ENCODE peak calls at places on chromosomes 12 and 14, in nine cellular contexts. Q is tibial nerve; I is stimulated activated CD8-positive, alpha-beta memory T cell treated with anti-CD3 and anti-CD28 coated beads, Interleukin-12 subunit alpha, Interleukin-12 subunit beta, amount 100 ng/mL, for 1 hour; P is activated T-cell treated with anti-CD3 and anti-CD28 coated beads for 1 hour; L is activated CD4-positive, alpha-beta T cell treated with anti-CD3 and anti-CD28 coated beads, Interleukin-2, amount 50 U/mL, for 48 hours; C is right cardiac atrium; B is SW480; Y is OCI-M1; O is naive B cell. G is an unnamed sample.
A peak's percentile ranks its signal among the peaks of the same experiment; 100 is the strongest.

GRCh38 chr12:32049956-32050355 is 56.7 kb upstream of the BICD1 start:
- DNase-seq in P (no peak), L (no peak), I (no peak), Y (no peak), Q (no peak), C (no peak), O (no peak), B (no peak), G (peak; percentile 13)

GRCh38 chr12:49912846-49913245 is 9.1 kb upstream of the FAIM2 start:
- DNase-seq in I (no peak), O (no peak), C (no peak), Y (no peak), B (no peak), Q (no peak), P (no peak), L (no peak), G (no peak)

GRCh38 chr12:128693115-128693514 is 130.6 kb downstream of the SLC15A4 start:
- DNase-seq in L (no peak), C (no peak), O (no peak), B (no peak), Y (no peak), I (no peak), Q (no peak), P (no peak), G (no peak)

GRCh38 chr12:90978117-90978770 is 23.3 kb upstream of the CCER1 start:
- DNase-seq in P (no peak), Y (peak; percentile 70), O (no peak), B (peak; percentile 59), C (no peak), I (no peak), L (no peak), Q (no peak), G (peak; percentile 77)

GRCh38 chr12:131751335-131751734 is 40.4 kb downstream of the SFSWAP start:
- DNase-seq in B (no peak), C (no peak), L (no peak), P (no peak), I (no peak), O (no peak), Q (no peak), Y (no peak), G (no peak)

GRCh38 chr12:118375348-118375747 is 1.0 kb upstream of the SUDS3 start:
- DNase-seq in Q (no peak), P (no peak), C (no peak), B (no peak), O (no peak), L (no peak), I (no peak), Y (no peak), G (no peak)

GRCh38 chr14:29039171-29039570 is 272.6 kb downstream of the FOXG1 start:
- DNase-seq in P (no peak), O (no peak), L (no peak), Y (no peak), I (no peak), C (no peak), B (no peak), Q (no peak), G (no peak)

GRCh38 chr12:28191018-28191595 is 851 bp downstream of the CCDC91 start:
- DNase-seq in B (peak; percentile 45), O (no peak), P (peak; percentile 6), C (no peak), Y (peak; percentile 82), Q (no peak), L (peak; percentile 31), I (no peak), G (no peak)

GRCh38 chr14:52080817-52081755 is 12.2 kb upstream of the NID2 start:
- DNase-seq in C (peak; percentile 31), O (no peak), L (no peak), P (no peak), I (no peak), Q (no peak), Y (peak; percentile 18), B (no peak), G (no peak)

GRCh38 chr12:116353958-116354357 is 76.5 kb upstream of the MED13L start:
- DNase-seq in L (no peak), C (no peak), Q (no peak), I (no peak), Y (no peak), B (no peak), O (no peak), P (no peak), G (no peak)

GRCh38 chr12:104023710-104024109 is 26.3 kb downstream of the GLT8D2 start:
- DNase-seq in Y (no peak), P (no peak), Q (no peak), L (no peak), O (no peak), I (no peak), C (no peak), B (no peak), G (no peak)

GRCh38 chr12:106645074-106645421 is 62.2 kb downstream of the RFX4 start:
- DNase-seq in O (no peak), Y (no peak), L (no peak), I (no peak), P (no peak), Q (peak; percentile 80), C (peak; percentile 65), B (no peak), G (peak; percentile 14)

GRCh38 chr12:49368240-49368600 is 958 bp downstream of the SPATS2 start:
- DNase-seq in P (no peak), I (no peak), C (no peak), L (no peak), Y (peak; percentile 60), B (no peak), O (no peak), Q (no peak), G (no peak)

GRCh38 chr12:24770851-24771250 is 178.1 kb downstream of the BCAT1 start:
- DNase-seq in O (no peak), C (no peak), B (no peak), L (no peak), Q (no peak), P (no peak), I (no peak), Y (no peak), G (no peak)

GRCh38 chr12:56157201-56158028 is 744 bp upstream of the MYL6 start:
- DNase-seq in Q (peak; percentile 66), C (peak; percentile 80), L (peak; percentile 60), P (peak; percentile 40), B (peak; percentile 94), I (peak; percentile 25), Y (peak; percentile 91), O (peak; percentile 84), G (peak; percentile 85)

GRCh38 chr14:94043111-94043755 is 17.1 kb downstream of the OTUB2 start:
- DNase-seq in I (no peak), L (no peak), B (no peak), O (no peak), Q (no peak), Y (no peak), P (no peak), C (peak; percentile 48), G (no peak)

GRCh38 chr12:53070901-53071492 is 8.2 kb downstream of the SPRYD3 start:
- DNase-seq in O (no peak), P (no peak), I (no peak), Q (no peak), B (no peak), C (peak; percentile 36), L (no peak), Y (no peak), G (no peak)

GRCh38 chr12:95224202-95225170 is 6.9 kb downstream of the VEZT start:
- DNase-seq in P (no peak), Q (no peak), O (no peak), L (no peak), Y (peak; percentile 35), C (no peak), I (no peak), B (no peak), G (no peak)

GRCh38 chr12:100656806-100657205 is 83.3 kb downstream of the GAS2L3 start:
- DNase-seq in Y (no peak), P (no peak), I (no peak), O (no peak), L (no peak), C (no peak), B (no peak), Q (no peak), G (no peak)

GRCh38 chr12:6688543-6688999 is 604 bp downstream of the ZNF384 start:
- DNase-seq in O (peak; percentile 51), I (peak; percentile 70), Q (no peak), P (no peak), B (no peak), C (peak; percentile 61), Y (no peak), L (peak; percentile 41), G (peak; percentile 61)

GRCh38 chr12:26117321-26117720 is 7.5 kb downstream of the BHLHE41 start:
- DNase-seq in P (no peak), Q (no peak), C (no peak), Y (peak; percentile 72), L (no peak), O (no peak), I (no peak), B (no peak), G (peak; percentile 33)

GRCh38 chr12:13179159-13180074 is 17.1 kb upstream of the EMP1 start:
- DNase-seq in P (peak; percentile 51), Q (no peak), I (peak; percentile 36), C (peak; percentile 63), L (peak; percentile 71), Y (peak; percentile 47), O (no peak), B (peak; percentile 91), G (peak; percentile 89)

GRCh38 chr12:33486058-33486457 is 46.4 kb upstream of the SYT10 start:
- DNase-seq in B (no peak), Y (peak; percentile 10), I (no peak), C (no peak), L (no peak), P (no peak), Q (no peak), O (no peak), G (peak; percentile 84)

GRCh38 chr12:90174198-90174510 is 465.5 kb upstream of the ATP2B1 start:
- DNase-seq in Q (no peak), B (peak; percentile 14), Y (no peak), C (no peak), P (no peak), O (no peak), L (no peak), I (no peak), G (peak; percentile 4)

GRCh38 chr12:113825705-113826104 is 140.4 kb downstream of the RBM19 start:
- DNase-seq in P (no peak), O (no peak), B (no peak), Y (no peak), I (no peak), L (no peak), Q (no peak), C (no peak), G (peak; percentile 7)

GRCh38 chr14:65101631-65102440 is 481 bp downstream of the MAX start:
- DNase-seq in Q (no peak), P (peak; percentile 37), O (peak; percentile 28), B (no peak), L (peak; percentile 33), C (peak; percentile 38), Y (peak; percentile 41), I (peak; percentile 10), G (no peak)

GRCh38 chr12:50201987-50202521 is 34.9 kb upstream of the CERS5 start:
- DNase-seq in P (no peak), I (no peak), Y (no peak), B (peak; percentile 83), Q (no peak), O (no peak), L (no peak), C (no peak), G (peak; percentile 91)

GRCh38 chr14:30813182-30813581 is 61.2 kb upstream of the COCH start:
- DNase-seq in L (no peak), P (no peak), Y (no peak), I (no peak), B (no peak), C (no peak), O (no peak), Q (no peak), G (no peak)

GRCh38 chr12:53623526-53623925 is 2.7 kb downstream of the ATF7 start:
- DNase-seq in Q (no peak), O (no peak), Y (peak; percentile 71), P (no peak), C (no peak), B (no peak), I (no peak), L (no peak), G (no peak)

GRCh38 chr12:78120866-78121590 is 290.3 kb downstream of the NAV3 start:
- DNase-seq in L (no peak), Q (no peak), Y (peak; percentile 80), B (peak; percentile 5), C (no peak), I (no peak), O (no peak), P (no peak), G (peak; percentile 75)

GRCh38 chr14:81062380-81062779 is 107.0 kb downstream of the TSHR start:
- DNase-seq in Y (no peak), I (no peak), C (no peak), B (no peak), O (no peak), L (no peak), P (no peak), Q (no peak), G (no peak)